ENCODE peak calls at places on chromosome 6, in five cellular contexts. H is PC-3, U is thoracic aorta, J is ELR, E is GM13977. W is an unnamed sample.

GRCh38 chr6:21185849-21186478 is 407.6 kb upstream of the SOX4 start:
- DNase-seq in H (no peak), U (no peak), J (no peak), E (no peak), W (no peak)

GRCh38 chr6:112251170-112251945 is 3.0 kb downstream of the LAMA4 start:
- DNase-seq in H (no peak), U (no peak), J (peak), E (no peak), W (peak)

GRCh38 chr6:3888153-3888957 is 39.2 kb downstream of the FAM50B start:
- DNase-seq in H (peak), U (no peak), J (no peak), E (no peak), W (no peak)

GRCh38 chr6:34341481-34341971 is 50.9 kb downstream of the NUDT3 start:
- DNase-seq in H (peak), U (no peak), J (peak), E (no peak), W (no peak)

GRCh38 chr6:147675281-147675680 is 166.8 kb downstream of the SAMD5 start:
- DNase-seq in H (peak), U (no peak), J (peak), E (no peak), W (no peak)

GRCh38 chr6:20789162-20789561 is 254.9 kb downstream of the CDKAL1 start:
- DNase-seq in H (no peak), U (no peak), J (peak), E (no peak), W (no peak)

GRCh38 chr6:166830185-166830890 is 126.0 kb downstream of the RNASET2 start:
- DNase-seq in H (no peak), U (no peak), J (no peak), E (peak), W (no peak)

GRCh38 chr6:131112252-131112651 is 23.0 kb upstream of the AKAP7 start:
- DNase-seq in H (no peak), U (no peak), J (no peak), E (no peak), W (no peak)

GRCh38 chr6:64334646-64335045 is 699.0 kb downstream of the PHF3 start:
- DNase-seq in H (no peak), U (no peak), J (no peak), E (no peak), W (no peak)

GRCh38 chr6:142045380-142046270 is 87.1 kb upstream of the GJE1 start:
- DNase-seq in H (peak), U (no peak), J (peak), E (no peak), W (no peak)

GRCh38 chr6:33702345-33702977 is 9.0 kb downstream of the UQCC2 start:
- DNase-seq in H (peak), U (no peak), J (peak), E (no peak), W (no peak)

W was measured in ascending aorta.